ENCODE peak calls at places on chromosomes 13 and 19, in nine cellular contexts. Y is ascending aorta; G is activated CD8-positive, alpha-beta memory T cell treated with anti-CD3 and anti-CD28 coated beads, Interleukin-2, amount 50 U/mL, for 48 hours; I is astrocyte of the spinal cord; F is AG09319; Z is endothelial cell; J is T-helper 2 cell; K is anterior cingulate cortex; U is colonic mucosa. S is an unnamed sample.

GRCh38 chr19:8451885-8452284 is 7.1 kb downstream of the HNRNPM start:
- DNase-seq in F (no peak), G (no peak), K (no peak), Y (no peak), Z (no peak), U (no peak), J (no peak), I (peak; percentile 73), S (no peak)

GRCh38 chr19:13334801-13335481 is 171.3 kb downstream of the CACNA1A start:
- DNase-seq in J (no peak), Z (no peak), I (no peak), F (no peak), U (no peak), Y (no peak), G (no peak), K (no peak), S (no peak)

GRCh38 chr13:106182404-106182803 is 353.1 kb downstream of the EFNB2 start:
- DNase-seq in U (peak; percentile 34), J (no peak), K (no peak), G (no peak), Y (no peak), I (peak; percentile 88), F (peak; percentile 18), Z (no peak), S (no peak)

GRCh38 chr19:3369337-3370213 is 3.2 kb downstream of the NFIC start:
- DNase-seq in K (no peak), F (no peak), G (no peak), J (no peak), U (peak; percentile 47), Y (peak; percentile 92), I (peak; percentile 73), Z (no peak), S (no peak)

GRCh38 chr13:63088226-63088625 is 1672.6 kb upstream of the PCDH20 start:
- DNase-seq in Z (no peak), G (no peak), I (peak; percentile 30), K (no peak), Y (no peak), U (no peak), F (no peak), J (no peak), S (no peak)

GRCh38 chr13:81320516-81320915 is 979.6 kb upstream of the SPRY2 start:
- DNase-seq in G (no peak), I (no peak), Y (no peak), Z (no peak), U (no peak), J (no peak), F (no peak), K (no peak), S (no peak)

GRCh38 chr19:53091413-53091812 is 11.8 kb downstream of the ZNF160 start:
- DNase-seq in U (no peak), I (no peak), K (no peak), Y (no peak), Z (no peak), G (no peak), J (no peak), F (no peak), S (peak; percentile 64)

GRCh38 chr13:88281846-88282245 is 610.7 kb downstream of the SLITRK5 start:
- DNase-seq in Y (no peak), K (no peak), J (no peak), I (peak; percentile 3), Z (no peak), F (no peak), G (no peak), U (no peak), S (no peak)

GRCh38 chr19:19238126-19238894 is 26.6 kb downstream of the NCAN start:
- DNase-seq in G (no peak), U (no peak), K (no peak), I (no peak), Y (no peak), J (no peak), F (no peak), Z (no peak), S (no peak)

GRCh38 chr19:3336680-3337523 is 29.5 kb upstream of the NFIC start:
- DNase-seq in Y (peak; percentile 97), J (no peak), F (no peak), U (peak; percentile 82), Z (no peak), I (peak; percentile 75), G (no peak), K (peak; percentile 61), S (no peak)

GRCh38 chr19:50489461-50490011 is 12.9 kb upstream of the GARIN5A start:
- DNase-seq in G (no peak), I (no peak), Z (no peak), U (no peak), Y (no peak), J (no peak), K (no peak), F (no peak), S (peak; percentile 47)

GRCh38 chr19:47610902-47611301 is 2.0 kb downstream of the BICRA start:
- DNase-seq in Z (no peak), I (no peak), U (peak; percentile 48), G (no peak), K (no peak), F (no peak), J (no peak), Y (no peak), S (no peak)

GRCh38 chr19:4267901-4268815 is 10.9 kb upstream of the SHD start:
- DNase-seq in F (no peak), Z (no peak), J (no peak), K (no peak), I (no peak), G (no peak), Y (no peak), U (peak; percentile 55), S (no peak)

GRCh38 chr13:49635599-49636433 is 7.5 kb downstream of the ARL11 start:
- DNase-seq in U (no peak), K (no peak), F (no peak), J (peak; percentile 58), Z (no peak), G (no peak), Y (no peak), I (peak; percentile 48), S (no peak)

GRCh38 chr13:30690282-30691188 is 44.8 kb upstream of the ALOX5AP start:
- DNase-seq in I (peak; percentile 94), G (no peak), Y (peak; percentile 77), U (peak; percentile 79), F (peak; percentile 82), K (no peak), J (peak; percentile 24), Z (no peak), S (no peak)

GRCh38 chr13:45474584-45475454 is 10.1 kb downstream of the COG3 start:
- DNase-seq in K (no peak), J (no peak), G (no peak), Z (no peak), F (no peak), Y (no peak), I (no peak), U (no peak), S (no peak)

GRCh38 chr13:88802886-88803285 is 1131.7 kb downstream of the SLITRK5 start:
- DNase-seq in F (no peak), K (no peak), I (no peak), J (no peak), U (no peak), Z (no peak), Y (no peak), G (no peak), S (no peak)

GRCh38 chr19:36771275-36772231 is 1.1 kb downstream of the ZNF850 start:
- DNase-seq in I (peak; percentile 89), U (peak; percentile 62), Z (peak; percentile 33), K (peak; percentile 0), Y (peak; percentile 81), J (no peak), G (peak; percentile 64), F (peak; percentile 29), S (peak; percentile 59)

GRCh38 chr19:40921005-40921897 is 39.2 kb upstream of the CYP2A7 start:
- DNase-seq in U (peak; percentile 87), Z (no peak), Y (no peak), J (no peak), I (no peak), K (no peak), F (no peak), G (no peak), S (no peak)

GRCh38 chr13:87975035-87975434 is 303.9 kb downstream of the SLITRK5 start:
- DNase-seq in Y (no peak), F (no peak), I (peak; percentile 72), Z (no peak), U (no peak), K (no peak), G (no peak), J (no peak), S (no peak)